ENCODE peak calls at places on chromosomes 11 and 22, in eight cellular contexts. M is pons; A is spleen; V is mucosa of gallbladder; H is GM19239; K is stimulated activated naive CD4-positive, alpha-beta T cell; Q is effector CD4-positive, alpha-beta T cell; N is GM04503. E is an unnamed sample.

GRCh38 chr22:19951351-19951750 is 9.7 kb upstream of the TXNRD2 start:
- DNase-seq in M (no peak), A (no peak), V (no peak), H (no peak), K (no peak), Q (no peak), N (no peak), E (no peak)

GRCh38 chr11:123202155-123202714 is 7.2 kb upstream of the CLMP start:
- DNase-seq in M (no peak), A (no peak), V (peak), H (no peak), K (no peak), Q (no peak), N (no peak), E (no peak)

GRCh38 chr22:48754611-48755331 is 1072.9 kb downstream of the BRD1 start:
- DNase-seq in M (no peak), A (no peak), V (peak), H (no peak), K (no peak), Q (no peak), N (no peak), E (no peak)

GRCh38 chr11:80958966-80959365 is 1518.1 kb upstream of the TENM4 start:
- DNase-seq in M (no peak), A (no peak), V (no peak), H (no peak), K (no peak), Q (no peak), N (no peak), E (no peak)

GRCh38 chr11:47617417-47617809 is 23.2 kb upstream of the C1QTNF4 start:
- DNase-seq in M (no peak), A (no peak), V (no peak), H (no peak), K (no peak), Q (no peak), N (peak), E (no peak)

GRCh38 chr11:44840526-44840925 is 110.2 kb downstream of the TP53I11 start:
- DNase-seq in M (no peak), A (no peak), V (no peak), H (no peak), K (no peak), Q (no peak), N (no peak), E (no peak)

GRCh38 chr11:70415176-70415575 is 16.8 kb downstream of the CTTN start:
- DNase-seq in M (no peak), A (no peak), V (no peak), H (no peak), K (no peak), Q (no peak), N (peak), E (no peak)

GRCh38 chr11:72807021-72807693 is 7.1 kb upstream of the ATG16L2 start:
- DNase-seq in M (peak), A (no peak), V (no peak), H (no peak), K (no peak), Q (no peak), N (no peak), E (no peak)

GRCh38 chr11:18705651-18706281 is 7.2 kb downstream of the TMEM86A start:
- DNase-seq in M (peak), A (peak), V (peak), H (no peak), K (peak), Q (no peak), N (no peak), E (no peak)

GRCh38 chr11:113267536-113267935 is 46.8 kb upstream of the TTC12 start:
- DNase-seq in M (peak), A (no peak), V (no peak), H (no peak), K (no peak), Q (no peak), N (no peak), E (no peak)

GRCh38 chr11:13207665-13208594 is 69.7 kb upstream of the BMAL1 start:
- DNase-seq in M (peak), A (no peak), V (peak), H (no peak), K (no peak), Q (no peak), N (peak), E (no peak)

GRCh38 chr11:69812927-69813326 is 6.3 kb downstream of the FGF3 start:
- DNase-seq in M (no peak), A (no peak), V (no peak), H (no peak), K (no peak), Q (no peak), N (no peak), E (no peak)

GRCh38 chr11:73705053-73705452 is 55.8 kb downstream of the RAB6A start:
- DNase-seq in M (no peak), A (no peak), V (no peak), H (no peak), K (no peak), Q (no peak), N (no peak), E (no peak)

GRCh38 chr22:43798492-43798891 is 13.6 kb downstream of the EFCAB6 start:
- DNase-seq in M (no peak), A (no peak), V (no peak), H (peak), K (no peak), Q (no peak), N (no peak), E (no peak)

GRCh38 chr22:36806824-36807223 is 10.0 kb downstream of the PVALB start:
- DNase-seq in M (no peak), A (no peak), V (no peak), H (no peak), K (no peak), Q (no peak), N (no peak), E (no peak)

GRCh38 chr11:38206663-38207062 is 1608.6 kb upstream of the RAG2 start:
- DNase-seq in M (no peak), A (no peak), V (no peak), H (no peak), K (no peak), Q (no peak), N (no peak), E (no peak)

GRCh38 chr11:62545437-62546243 is 966 bp downstream of the AHNAK start:
- DNase-seq in M (no peak), A (peak), V (peak), H (no peak), K (peak), Q (peak), N (peak), E (no peak)

GRCh38 chr11:126945319-126945718 is 55.3 kb downstream of the KIRREL3 start:
- DNase-seq in M (no peak), A (no peak), V (no peak), H (no peak), K (no peak), Q (no peak), N (no peak), E (no peak)

E was measured in activated T-helper 1 cell treated with anti-CD3 and anti-CD28 coated beads, Interleukin-2, amount 50 U/mL, for 16 hours.